ENCODE peak calls at places on chromosomes 5 and 9, in six cellular contexts. H, C, D, J, R and F are unnamed samples.

GRCh38 chr5:119347996-119348395 is 7.8 kb upstream of the TNFAIP8 start:
- DNase-seq in R (no peak), D (no peak), H (no peak), J (peak), C (no peak), F (no peak)

GRCh38 chr5:179862891-179863290 is 4.3 kb upstream of the MRNIP start:
- DNase-seq in D (no peak), R (no peak), J (no peak), H (no peak), C (no peak), F (no peak)

GRCh38 chr5:125210241-125210947 is 464.0 kb upstream of the ZNF608 start:
- DNase-seq in R (no peak), H (no peak), D (no peak), C (no peak), J (no peak), F (no peak)

GRCh38 chr9:113963017-113963620 is 87.0 kb downstream of the ZNF618 start:
- DNase-seq in C (peak), R (no peak), H (peak), J (peak), D (no peak), F (peak)

GRCh38 chr5:113325054-113325453 is 109.7 kb downstream of the TSSK1B start:
- DNase-seq in D (no peak), J (no peak), R (no peak), C (no peak), H (no peak), F (no peak)

GRCh38 chr5:71537681-71538080 is 49.5 kb upstream of the MCCC2 start:
- DNase-seq in R (no peak), C (no peak), J (peak), H (no peak), D (no peak), F (no peak)

GRCh38 chr5:179914032-179914755 is 6.5 kb upstream of the TBC1D9B start:
- DNase-seq in D (no peak), R (no peak), J (peak), C (no peak), H (no peak), F (no peak)

GRCh38 chr5:39362646-39363045 is 1.6 kb downstream of the C9 start:
- DNase-seq in D (no peak), J (no peak), H (no peak), R (no peak), C (no peak), F (no peak)

GRCh38 chr5:71903826-71904225 is 184.8 kb downstream of the CARTPT start:
- DNase-seq in J (no peak), D (no peak), R (no peak), C (no peak), H (no peak), F (no peak)

GRCh38 chr5:31442253-31442820 is 89.6 kb downstream of the DROSHA start:
- DNase-seq in R (no peak), J (peak), H (no peak), C (no peak), D (no peak), F (no peak)

GRCh38 chr5:107553063-107553676 is 117.6 kb downstream of the EFNA5 start:
- DNase-seq in D (no peak), R (no peak), J (no peak), H (no peak), C (no peak), F (no peak)

GRCh38 chr9:109132473-109133095 is 12.8 kb upstream of the TMEM245 start:
- DNase-seq in C (no peak), J (no peak), D (no peak), H (no peak), R (no peak), F (no peak)

GRCh38 chr5:147310059-147310704 is 75.4 kb downstream of the STK32A start:
- DNase-seq in H (no peak), R (no peak), C (no peak), D (peak), J (peak), F (no peak)

GRCh38 chr5:7844901-7845300 is 6.0 kb downstream of the CFAP90 start:
- DNase-seq in J (no peak), C (no peak), R (no peak), D (no peak), H (no peak), F (no peak)

GRCh38 chr5:72203251-72203845 is 96.1 kb downstream of the MAP1B start:
- DNase-seq in C (no peak), R (no peak), H (no peak), D (peak), J (no peak), F (no peak)

GRCh38 chr5:107878676-107879075 is 207.9 kb upstream of the EFNA5 start:
- DNase-seq in C (no peak), D (no peak), H (no peak), R (no peak), J (peak), F (no peak)

GRCh38 chr9:90009447-90009846 is 404.6 kb downstream of the GADD45G start:
- DNase-seq in C (no peak), D (no peak), J (no peak), H (no peak), R (no peak), F (no peak)

GRCh38 chr5:111734013-111734412 is 23.0 kb downstream of the NREP start:
- DNase-seq in J (peak), D (no peak), R (no peak), C (no peak), H (no peak), F (no peak)

GRCh38 chr5:36357391-36357790 is 55.7 kb upstream of the RANBP3L start:
- DNase-seq in J (peak), H (no peak), R (no peak), C (no peak), D (peak), F (no peak)

GRCh38 chr9:130237071-130237470 is 28.5 kb upstream of the HMCN2 start:
- DNase-seq in C (no peak), J (no peak), R (no peak), H (no peak), D (no peak), F (no peak)

GRCh38 chr9:136546697-136547481 is 1.0 kb upstream of the NOTCH1 start:
- DNase-seq in H (no peak), J (peak), D (no peak), C (no peak), R (peak), F (no peak)

GRCh38 chr5:175606409-175606808 is 51.5 kb upstream of the HRH2 start:
- DNase-seq in D (no peak), R (no peak), J (no peak), C (no peak), H (no peak), F (no peak)

GRCh38 chr5:9483251-9483650 is 62.6 kb downstream of the SEMA5A start:
- DNase-seq in J (no peak), C (no peak), D (no peak), H (no peak), R (no peak), F (no peak)

GRCh38 chr5:68426609-68427008 is 211.1 kb downstream of the PIK3R1 start:
- DNase-seq in C (no peak), H (no peak), D (no peak), R (no peak), J (no peak), F (no peak)

GRCh38 chr9:98545041-98545440 is 163.7 kb downstream of the GABBR2 start:
- DNase-seq in R (no peak), D (no peak), C (no peak), H (no peak), J (no peak), F (no peak)

GRCh38 chr5:1184481-1184880 is 16.9 kb upstream of the SLC6A19 start:
- DNase-seq in D (no peak), C (no peak), R (no peak), H (no peak), J (no peak), F (no peak)

GRCh38 chr5:72597456-72597948 is 90.3 kb upstream of the ZNF366 start:
- DNase-seq in C (no peak), J (peak), D (peak), R (no peak), H (peak), F (no peak)

GRCh38 chr5:76548525-76549229 is 74.5 kb downstream of the F2RL2 start:
- DNase-seq in H (no peak), J (no peak), D (no peak), C (no peak), R (no peak), F (no peak)

GRCh38 chr5:151115272-151115905 is 34.6 kb upstream of the TNIP1 start:
- DNase-seq in J (peak), H (peak), R (peak), C (peak), D (peak), F (peak)

GRCh38 chr5:95923918-95924559 is 37.6 kb downstream of the ELL2 start:
- DNase-seq in J (no peak), R (no peak), C (no peak), D (no peak), H (no peak), F (no peak)

GRCh38 chr5:141811287-141812155 is 66.7 kb downstream of the PCDH1 start:
- DNase-seq in J (peak), H (peak), C (peak), D (no peak), R (no peak), F (no peak)

GRCh38 chr9:135221951-135222631 is 134.6 kb downstream of the OLFM1 start:
- DNase-seq in D (no peak), C (no peak), R (no peak), J (no peak), H (no peak), F (no peak)

GRCh38 chr9:81141952-81142351 is 547.4 kb downstream of the TLE1 start:
- DNase-seq in H (no peak), R (no peak), J (no peak), C (no peak), D (no peak), F (no peak)

GRCh38 chr5:74433255-74434123 is 207.0 kb downstream of the ENC1 start:
- DNase-seq in R (no peak), D (no peak), J (peak), H (peak), C (peak), F (no peak)

GRCh38 chr5:152546493-152546892 is 141.4 kb upstream of the NMUR2 start:
- DNase-seq in D (no peak), C (no peak), J (no peak), R (no peak), H (no peak), F (no peak)

GRCh38 chr9:108569624-108570023 is 286.2 kb downstream of the ACTL7B start:
- DNase-seq in R (no peak), H (no peak), J (peak), C (no peak), D (peak), F (no peak)

GRCh38 chr9:69085523-69086283 is 50.2 kb downstream of the FXN start:
- DNase-seq in H (no peak), D (no peak), J (peak), C (no peak), R (no peak), F (no peak)

GRCh38 chr5:43926923-43927322 is 323.9 kb downstream of the NNT start:
- DNase-seq in J (no peak), D (no peak), R (no peak), C (no peak), H (no peak), F (no peak)

GRCh38 chr5:127280494-127281220 is 9.9 kb upstream of the MEGF10 start:
- DNase-seq in R (no peak), C (no peak), H (no peak), J (no peak), D (no peak), F (no peak)

GRCh38 chr5:93359296-93359957 is 221.6 kb downstream of the NR2F1-AS1 start:
- DNase-seq in R (no peak), D (peak), C (no peak), J (no peak), H (peak), F (no peak)